ENCODE peak calls at places on chromosomes 5 and 9, in nine cellular contexts. X, N, H, C, E, S, F, Q and W are unnamed samples.

GRCh38 chr5:95958308-95959014 is 3.2 kb downstream of the ELL2 start:
- DNase-seq in X (no peak), N (no peak), H (peak; percentile 2), C (no peak), E (no peak), S (no peak), F (peak; percentile 50), Q (no peak), W (no peak)

GRCh38 chr9:17907780-17908513 is 329.1 kb downstream of the SH3GL2 start:
- DNase-seq in X (no peak), N (no peak), H (no peak), C (no peak), E (no peak), S (no peak), F (no peak), Q (no peak), W (no peak)

GRCh38 chr5:10474521-10475075 is 32.9 kb downstream of the ROPN1L start:
- DNase-seq in X (no peak), N (no peak), H (no peak), C (no peak), E (no peak), S (no peak), F (no peak), Q (no peak), W (no peak)

GRCh38 chr5:1510631-1511030 is 13.1 kb downstream of the LPCAT1 start:
- DNase-seq in X (no peak), N (peak; percentile 41), H (no peak), C (peak; percentile 26), E (no peak), S (peak; percentile 46), F (no peak), Q (no peak), W (no peak)

GRCh38 chr5:121108725-121109124 is 644.6 kb downstream of the PRR16 start:
- DNase-seq in X (peak; percentile 52), N (no peak), H (no peak), C (no peak), E (no peak), S (no peak), F (peak; percentile 23), Q (peak; percentile 83), W (no peak)

GRCh38 chr5:34001231-34001935 is 6.5 kb downstream of the AMACR start:
- DNase-seq in X (no peak), N (peak; percentile 59), H (peak; percentile 71), C (no peak), E (no peak), S (no peak), F (no peak), Q (peak; percentile 99), W (peak; percentile 51)

GRCh38 chr5:112689510-112689909 is 48.2 kb upstream of the APC start:
- DNase-seq in X (no peak), N (peak; percentile 62), H (no peak), C (no peak), E (no peak), S (no peak), F (peak; percentile 55), Q (no peak), W (no peak)

GRCh38 chr5:133967124-133967523 is 1.3 kb downstream of the C5orf15 start:
- DNase-seq in X (no peak), N (no peak), H (no peak), C (no peak), E (no peak), S (no peak), F (no peak), Q (no peak), W (no peak)

GRCh38 chr9:81375461-81376100 is 313.8 kb downstream of the TLE1 start:
- DNase-seq in X (no peak), N (peak; percentile 78), H (no peak), C (no peak), E (no peak), S (no peak), F (no peak), Q (no peak), W (no peak)

GRCh38 chr5:115419794-115420585 is 123.5 kb upstream of the CCDC112 start:
- DNase-seq in X (peak; percentile 20), N (peak; percentile 68), H (no peak), C (no peak), E (no peak), S (no peak), F (peak; percentile 96), Q (no peak), W (no peak)

GRCh38 chr5:126801992-126802294 is 25.0 kb downstream of the LMNB1 start:
- DNase-seq in X (no peak), N (no peak), H (no peak), C (no peak), E (no peak), S (no peak), F (no peak), Q (no peak), W (no peak)